ENCODE peak calls at places on chromosomes 1 and 21, in six cellular contexts. D is mucosa of gallbladder, Y is nucleus accumbens, X is NCI-H1436 treated with DMSO at 0.1 percent for 48 hours, A is AG08395, K is progenitor cell of endocrine pancreas. Z is an unnamed sample.

GRCh38 chr1:32345289-32345827 is 9.3 kb upstream of the MARCKSL1 start:
- DNase-seq in X (no peak), D (peak; percentile 35), Y (no peak), K (no peak), A (no peak), Z (no peak)

GRCh38 chr1:12528021-12528852 is 89.8 kb downstream of the DHRS3 start:
- DNase-seq in X (no peak), K (no peak), Y (peak; percentile 22), A (peak; percentile 82), D (peak; percentile 92), Z (no peak)

GRCh38 chr1:78274814-78275213 is 216.0 kb upstream of the PTGFR start:
- DNase-seq in X (no peak), K (no peak), Y (no peak), D (no peak), A (peak; percentile 67), Z (no peak)

GRCh38 chr1:54701066-54701465 is 14.6 kb upstream of the TTC4 start:
- DNase-seq in D (no peak), K (no peak), A (no peak), Y (no peak), X (no peak), Z (no peak)

GRCh38 chr1:88998716-88999115 is 6.3 kb upstream of the KYAT3 start:
- DNase-seq in Y (no peak), A (peak; percentile 69), D (no peak), K (no peak), X (peak; percentile 29), Z (peak; percentile 90)

GRCh38 chr1:8765253-8765652 is 52.2 kb downstream of the RERE start:
- DNase-seq in Y (no peak), A (no peak), K (no peak), D (no peak), X (no peak), Z (no peak)

GRCh38 chr21:34734696-34735095 is 65.9 kb downstream of the CLIC6 start:
- DNase-seq in X (no peak), A (no peak), Y (no peak), K (no peak), D (no peak), Z (no peak)

GRCh38 chr1:182163821-182164223 is 102.3 kb upstream of the ZNF648 start:
- DNase-seq in K (no peak), A (peak; percentile 68), Y (peak; percentile 63), X (no peak), D (peak; percentile 34), Z (peak; percentile 75)

GRCh38 chr1:3423245-3423829 is 31.1 kb upstream of the ARHGEF16 start:
- DNase-seq in D (peak; percentile 94), Y (peak; percentile 49), X (no peak), A (no peak), K (no peak), Z (peak; percentile 66)

GRCh38 chr1:181083842-181084605 is 4.5 kb upstream of the IER5 start:
- DNase-seq in D (peak; percentile 63), A (no peak), X (peak; percentile 52), K (no peak), Y (no peak), Z (peak; percentile 69)